ENCODE peak calls at places on chromosomes 6 and 20, in five cellular contexts. Q is ovary, C is cardiac muscle cell, S is A549, O is H9. J is an unnamed sample. For H3K4me1, the result is how much of the 10 kb centered on the place peaks cover.

GRCh38 chr6:7628479-7628878 is 38.5 kb downstream of the SNRNP48 start:
- DNase-seq in O (no peak), S (no peak), Q (no peak), C (peak), J (peak)

GRCh38 chr6:113971786-113972185 is 838 bp upstream of the HDAC2 start:
- DNase-seq in O (no peak), S (no peak), Q (no peak), C (peak), J (no peak)

GRCh38 chr20:2010533-2010932 is 16.7 kb upstream of the PDYN start:
- DNase-seq in S (no peak), Q (no peak), O (no peak), C (no peak), J (no peak)

GRCh38 chr6:159252955-159253508 is 83.8 kb downstream of the FNDC1 start:
- DNase-seq in O (peak), S (peak), Q (no peak), C (peak), J (no peak)

GRCh38 chr20:3339076-3339475 is 68.4 kb downstream of the DNAAF9 start:
- DNase-seq in C (no peak), O (no peak), S (no peak), Q (no peak), J (peak)

GRCh38 chr6:153947817-153948447 is 91.1 kb upstream of the OPRM1 start:
- DNase-seq in Q (no peak), O (peak), S (peak), C (peak), J (no peak)

GRCh38 chr6:146545608-146546007 is 2.0 kb downstream of the RAB32 start:
- DNase-seq in S (no peak), Q (no peak), O (no peak), C (peak), J (peak)

GRCh38 chr6:24520929-24521546 is 26.3 kb downstream of the ALDH5A1 start:
- DNase-seq in S (peak), C (peak), Q (peak), O (peak), J (peak)

GRCh38 chr6:137217801-137218472 is 1.2 kb downstream of the IFNGR1 start:
- DNase-seq in O (no peak), C (no peak), Q (no peak), S (no peak), J (peak)

GRCh38 chr6:128235556-128235955 is 284.8 kb downstream of the PTPRK start:
- DNase-seq in S (no peak), C (no peak), O (no peak), Q (no peak), J (no peak)

GRCh38 chr6:163837681-163838431 is 423.3 kb downstream of the QKI start:
- DNase-seq in S (no peak), O (no peak), C (peak), Q (no peak), J (no peak)

GRCh38 chr6:91412532-91412931 is 825.7 kb upstream of the MAP3K7 start:
- DNase-seq in Q (no peak), S (no peak), C (no peak), O (no peak), J (no peak)

GRCh38 chr6:139591075-139591474 is 216.6 kb upstream of the CITED2 start:
- DNase-seq in C (no peak), O (no peak), S (no peak), Q (no peak), J (no peak)

GRCh38 chr6:3402310-3403243 is 54.3 kb downstream of the SLC22A23 start:
- DNase-seq in Q (no peak), S (no peak), O (no peak), C (no peak), J (no peak)

GRCh38 chr6:136859430-136859829 is 37.0 kb downstream of the PEX7 start:
- DNase-seq in O (no peak), C (no peak), S (no peak), Q (no peak), J (no peak)

GRCh38 chr6:7035837-7036249 is 71.9 kb upstream of the RREB1 start:
- DNase-seq in O (no peak), S (no peak), Q (no peak), C (peak), J (no peak)

GRCh38 chr20:49306903-49307336 is 29.1 kb upstream of the ZNFX1 start:
- DNase-seq in Q (no peak), C (no peak), S (no peak), O (no peak), J (no peak)

GRCh38 chr20:47318596-47319516 is 37.6 kb downstream of the ZMYND8 start:
- DNase-seq in Q (peak), C (peak), O (peak), S (peak), J (peak)

GRCh38 chr6:158377866-158378265 is 65.6 kb downstream of the TULP4 start:
- DNase-seq in C (no peak), O (no peak), Q (no peak), S (no peak), J (peak)

GRCh38 chr6:89313006-89313405 is 2.1 kb downstream of the GABRR2 start:
- DNase-seq in O (no peak), S (no peak), C (peak), Q (no peak), J (peak)

GRCh38 chr6:45654673-45655072 is 276.9 kb upstream of the SUPT3H start:
- DNase-seq in C (no peak), S (no peak), O (no peak), Q (no peak), J (no peak)

GRCh38 chr20:56957737-56958553 is 308.5 kb downstream of the BMP7 start:
- DNase-seq in Q (no peak), C (no peak), S (no peak), O (no peak), J (no peak)
- TF ChIP-seq CTCF in Q (no peak), C (no peak), S (no peak), O (peak), J (no peak)

GRCh38 chr20:53869466-53870258 is 200.7 kb downstream of the BCAS1 start:
- DNase-seq in Q (peak), C (peak), O (peak), S (peak), J (no peak)
- H3K4me1 ChIP-seq in Q (under half), C (under half), O (under half), S (half or more), J (under half)

DNA sequence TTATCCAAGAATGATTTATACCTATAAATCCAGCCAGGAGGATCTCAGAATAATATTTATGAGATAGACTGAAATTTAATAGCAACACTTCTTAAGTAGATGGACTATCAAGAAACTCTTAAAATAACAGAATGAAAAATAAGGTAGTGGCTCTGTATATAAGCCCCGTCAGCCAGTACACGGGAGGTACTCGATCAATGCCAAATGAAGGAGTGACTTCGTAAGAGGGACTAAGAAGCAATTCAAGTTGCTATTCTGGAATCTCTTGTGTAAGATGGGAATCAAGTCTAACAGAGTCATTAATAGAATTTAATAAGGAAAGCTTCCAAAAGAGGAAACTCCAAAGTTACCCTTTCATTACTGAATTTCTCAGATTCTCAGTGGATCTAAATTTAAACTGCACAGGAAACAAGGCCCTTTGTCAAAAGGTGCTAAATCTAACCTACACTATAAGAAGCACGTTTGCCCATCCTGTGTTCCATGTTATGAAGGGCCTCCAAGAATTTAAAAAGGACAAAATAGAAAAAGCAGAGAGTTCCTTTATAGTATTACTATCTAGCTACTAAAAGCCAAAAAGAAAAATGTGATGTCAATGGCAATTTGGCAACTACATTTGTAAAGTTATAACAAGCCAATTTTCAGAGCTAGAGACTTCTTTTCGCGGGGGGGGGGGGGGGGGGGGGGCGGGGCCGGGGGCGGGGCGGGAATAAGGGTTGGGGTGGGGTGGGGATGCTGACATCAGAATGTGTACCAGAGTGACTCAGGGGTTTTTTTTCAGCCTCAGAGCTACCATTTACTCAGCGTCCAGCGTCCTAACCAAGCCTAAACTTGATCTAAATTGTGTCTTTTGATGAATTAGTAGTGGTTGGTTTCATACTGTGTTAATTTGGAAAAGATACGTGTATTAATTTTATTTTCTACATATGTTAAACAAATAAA is 200.6 kb downstream of the GMPR start:
- DNase-seq in Q (no peak), C (peak), O (no peak), S (peak), J (peak)
- H3K27ac ChIP-seq in Q (no peak), C (peak), O (no peak), S (peak), J (peak)

GRCh38 chr6:5345324-5345723 is 84.0 kb downstream of the FARS2 start:
- DNase-seq in Q (no peak), C (no peak), S (no peak), O (no peak), J (no peak)
- TF ChIP-seq CTCF in Q (no peak), C (no peak), S (no peak), O (no peak), J (no peak)

GRCh38 chr6:410555-411395 is 19.2 kb downstream of the IRF4 start:
- DNase-seq in S (no peak), O (no peak), Q (no peak), C (no peak), J (no peak)
- H3K4me1 ChIP-seq in S (under half), O (under half), Q (under half), C (under half), J (under half)

J was measured in osteoblast.